ENCODE peak calls at places on chromosomes 4 and X, in nine cellular contexts. X, C, K, D, J, N, Q, I and L are unnamed samples.

GRCh38 chr4:177673980-177674504 is 231.8 kb upstream of the AGA start:
- DNase-seq in Q (peak), J (peak), N (no peak), X (no peak), I (no peak), C (no peak), K (no peak), D (no peak), L (no peak)

GRCh38 chr4:86556791-86557415 is 37.2 kb upstream of the PTPN13 start:
- DNase-seq in X (no peak), Q (no peak), D (no peak), N (no peak), K (no peak), C (no peak), J (no peak), I (no peak), L (no peak)

GRCh38 chr4:7192252-7193039 is at the start of gene SORCS2:
- DNase-seq in J (no peak), K (peak), X (peak), I (peak), C (peak), Q (peak), D (no peak), N (peak), L (peak)

GRCh38 chrX:39705299-39705698 is 392.5 kb downstream of the BCOR start:
- DNase-seq in I (peak), Q (peak), K (peak), X (peak), C (peak), D (peak), J (peak), N (peak), L (no peak)

GRCh38 chr4:78707268-78707667 is 68.9 kb upstream of the BMP2K start:
- DNase-seq in C (no peak), I (no peak), N (no peak), D (no peak), K (no peak), Q (no peak), X (no peak), J (no peak), L (no peak)

GRCh38 chrX:44344194-44344593 is 722 bp upstream of the EFHC2 start:
- DNase-seq in I (peak), Q (peak), D (no peak), J (no peak), C (peak), N (peak), K (no peak), X (no peak), L (no peak)

GRCh38 chr4:68570122-68570507 is 6.0 kb downstream of the UGT2B17 start:
- DNase-seq in K (no peak), N (no peak), X (no peak), I (no peak), D (peak), Q (no peak), J (no peak), C (no peak), L (no peak)

GRCh38 chr4:165383757-165384156 is 4.9 kb downstream of the CPE start:
- DNase-seq in C (no peak), I (no peak), J (no peak), X (no peak), Q (no peak), D (no peak), K (no peak), N (no peak), L (no peak)

GRCh38 chrX:19991350-19991718 is 473 bp upstream of the BCLAF3 start:
- DNase-seq in K (peak), N (no peak), J (no peak), Q (no peak), X (no peak), I (no peak), C (no peak), D (no peak), L (no peak)

GRCh38 chr4:127501103-127501502 is 131.7 kb upstream of the INTU start:
- DNase-seq in Q (no peak), X (no peak), J (no peak), N (no peak), K (peak), C (no peak), D (no peak), I (no peak), L (no peak)

GRCh38 chr4:176789955-176790354 is 2.8 kb downstream of the VEGFC start:
- DNase-seq in X (no peak), Q (peak), D (peak), N (no peak), C (no peak), J (peak), I (no peak), K (peak), L (peak)

GRCh38 chr4:3047464-3048286 is 26.7 kb downstream of the HTT-AS start:
- DNase-seq in D (no peak), K (peak), I (peak), X (peak), J (peak), Q (peak), N (peak), C (peak), L (peak)

GRCh38 chrX:107729558-107730297 is 45.9 kb downstream of the TSC22D3 start:
- DNase-seq in C (no peak), K (no peak), N (peak), I (peak), D (no peak), X (no peak), Q (peak), J (no peak), L (no peak)

GRCh38 chrX:123807825-123808416 is 51.9 kb upstream of the XIAP start:
- DNase-seq in X (no peak), Q (no peak), D (no peak), J (no peak), N (no peak), C (no peak), K (peak), I (no peak), L (no peak)

GRCh38 chr4:2934077-2934812 is 29.0 kb downstream of the NOP14 start:
- DNase-seq in C (peak), Q (peak), X (peak), I (peak), D (no peak), K (peak), J (no peak), N (peak), L (peak)

GRCh38 chr4:148445071-148445902 is 3.1 kb upstream of the NR3C2 start:
- DNase-seq in X (no peak), C (peak), N (peak), D (no peak), K (no peak), J (no peak), I (peak), Q (peak), L (peak)

DNA sequence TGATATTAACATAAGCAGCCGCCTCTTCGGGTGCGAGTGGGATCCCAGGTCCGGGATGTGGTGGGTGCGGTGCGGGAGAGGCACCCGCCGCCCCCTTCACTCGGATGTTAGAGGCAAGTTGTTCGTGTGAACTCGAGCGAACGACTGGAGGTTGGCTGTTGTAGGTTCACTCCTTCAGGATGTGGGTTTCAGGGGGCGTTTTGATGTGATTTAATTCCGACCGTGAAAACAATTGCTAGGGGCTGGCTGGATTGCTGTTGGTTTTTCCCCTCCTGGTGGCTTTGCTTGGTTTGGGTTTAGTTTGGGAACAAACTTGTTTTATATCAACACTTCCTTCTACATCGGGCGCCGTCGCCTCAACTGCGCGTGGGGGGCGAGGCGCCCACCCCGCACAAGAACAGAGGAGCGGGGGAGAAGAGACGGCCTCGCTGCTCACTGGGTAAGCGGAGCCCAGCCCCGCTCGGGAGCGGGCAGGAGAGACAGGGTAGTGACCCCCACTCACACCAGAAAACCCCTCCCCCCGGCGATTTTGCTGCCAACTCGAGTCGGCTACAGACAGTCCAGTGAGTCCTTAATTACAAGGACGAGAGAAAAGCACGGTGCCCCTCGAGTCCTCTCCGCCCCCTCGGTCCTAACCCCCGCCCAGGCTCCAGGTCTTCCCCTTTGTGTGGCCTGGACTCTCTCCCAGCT is 3.0 kb upstream of the LEF1 start:
- DNase-seq in D (no peak), N (no peak), C (peak), J (no peak), K (no peak), I (no peak), X (no peak), Q (peak), L (no peak)
- H3K4me3 ChIP-seq in D (peak), N (no peak), C (peak), J (no peak), K (no peak), I (no peak), X (no peak), Q (peak), L (no peak)

GRCh38 chr4:173525118-173526033 is 4.7 kb downstream of the HAND2 start:
- DNase-seq in C (no peak), Q (peak), N (no peak), X (no peak), K (no peak), J (no peak), D (no peak), I (no peak), L (no peak)

GRCh38 chr4:173526034-173526482 is 4.0 kb downstream of the HAND2 start:
- DNase-seq in J (no peak), D (no peak), C (no peak), N (no peak), K (no peak), X (no peak), Q (peak), I (no peak), L (no peak)

GRCh38 chr4:173528378-173529321 is 1.4 kb downstream of the HAND2 start:
- DNase-seq in D (no peak), X (no peak), J (no peak), N (no peak), Q (peak), C (no peak), I (peak), K (no peak), L (no peak)

GRCh38 chr4:173527103-173527876 is 2.7 kb downstream of the HAND2 start:
- DNase-seq in N (no peak), D (no peak), Q (peak), C (no peak), J (no peak), I (no peak), K (no peak), X (no peak), L (no peak)

DNA sequence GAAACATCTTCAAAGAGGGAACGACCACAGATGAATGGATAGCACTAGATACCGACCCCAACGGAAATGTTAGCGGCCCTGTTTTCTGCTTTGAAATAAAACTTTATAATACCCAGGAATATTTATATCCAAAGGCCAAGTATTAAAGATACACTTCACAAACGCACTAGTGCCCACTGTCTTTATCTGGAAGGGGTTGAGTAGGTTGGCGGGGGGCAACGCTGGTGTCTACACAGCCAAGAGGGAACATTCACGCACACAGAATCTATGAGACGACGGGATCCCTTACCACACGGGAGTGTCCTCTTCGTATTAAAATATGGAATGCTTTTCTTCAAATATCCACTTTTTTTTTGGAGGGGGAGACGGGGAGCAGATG is 3.3 kb downstream of the HAND2 start:
- DNase-seq in C (no peak), K (no peak), N (no peak), Q (peak), D (no peak), J (no peak), I (no peak), X (no peak), L (no peak)
- H3K4me3 ChIP-seq in C (peak), K (peak), N (no peak), Q (no peak), D (no peak), J (no peak), I (peak), X (no peak), L (no peak)

GRCh38 chr4:74228691-74229640 is 71.0 kb downstream of the MTHFD2L start:
- DNase-seq in X (peak), K (peak), J (peak), I (peak), C (peak), N (peak), D (no peak), Q (peak), L (peak)

GRCh38 chr4:74235135-74235534 is 73.1 kb upstream of the EPGN start:
- DNase-seq in C (no peak), K (no peak), D (no peak), I (no peak), N (no peak), J (no peak), X (no peak), Q (no peak), L (no peak)

DNA sequence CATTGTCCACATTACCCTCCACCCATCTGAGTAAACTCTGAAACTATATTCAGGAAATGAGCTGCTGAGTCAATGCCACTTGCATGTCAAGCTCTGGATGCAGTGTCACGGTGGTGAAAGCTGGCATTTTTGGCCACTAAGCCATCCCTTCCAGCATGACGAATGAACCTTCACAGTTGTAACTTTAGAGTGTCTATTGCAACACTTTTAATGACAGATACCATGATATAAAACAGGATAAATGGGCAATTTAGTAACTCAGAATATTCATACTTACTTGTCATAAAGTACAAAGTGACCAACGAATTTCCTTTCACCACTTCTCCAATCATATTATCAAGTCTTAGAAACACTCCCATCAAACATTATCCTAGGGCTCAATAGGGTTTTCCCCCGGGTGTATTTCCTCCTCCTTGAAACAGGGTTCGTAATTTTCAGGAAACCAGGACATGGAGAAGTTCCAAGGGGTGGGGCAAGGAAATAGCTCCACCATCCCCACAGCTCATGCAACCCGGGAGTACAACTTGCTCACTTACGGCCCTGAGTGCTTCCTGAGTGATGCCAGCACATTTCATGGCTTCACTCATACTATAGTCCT is 73.1 kb downstream of the MTHFD2L start:
- DNase-seq in J (no peak), X (peak), I (no peak), Q (no peak), N (peak), K (peak), C (no peak), D (peak), L (no peak)
- H3K4me3 ChIP-seq in J (peak), X (no peak), I (no peak), Q (no peak), N (no peak), K (no peak), C (no peak), D (no peak), L (no peak)

GRCh38 chr4:65669008-65669971 is 999 bp downstream of the EPHA5 start:
- DNase-seq in D (no peak), C (no peak), X (no peak), J (no peak), Q (peak), N (no peak), I (peak), K (no peak), L (no peak)
- H3K4me3 ChIP-seq in D (peak), C (peak), X (peak), J (no peak), Q (peak), N (peak), I (no peak), K (no peak), L (no peak)

DNA sequence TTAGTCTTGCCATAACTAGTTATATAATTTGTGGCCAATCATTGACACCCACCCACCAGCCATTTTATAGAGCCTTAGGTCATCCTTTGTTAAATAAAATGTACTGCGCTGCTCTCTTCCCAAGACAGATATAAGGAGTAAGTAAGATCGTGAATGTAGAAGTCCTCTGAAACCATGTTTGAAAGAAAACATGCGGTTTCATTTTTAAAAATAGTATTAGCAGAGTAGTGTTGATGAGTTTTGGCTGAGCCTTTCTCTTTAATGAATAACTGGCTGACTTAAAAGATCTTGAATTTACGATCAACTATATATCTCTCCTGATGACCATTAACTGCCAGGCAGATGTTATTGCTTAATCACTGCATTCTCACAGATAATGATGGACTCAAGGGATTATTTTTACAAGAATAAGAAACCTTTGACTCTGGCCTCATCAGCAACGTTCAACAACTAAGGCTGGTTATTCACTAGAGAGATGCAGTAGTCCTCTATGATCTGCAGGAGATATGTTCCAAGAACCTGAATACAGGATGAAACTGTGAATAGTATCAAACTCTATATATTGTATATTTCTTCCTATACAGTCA is 81.0 kb downstream of the FAM13A start:
- DNase-seq in K (no peak), Q (no peak), N (no peak), C (no peak), I (no peak), D (no peak), X (no peak), J (no peak), L (no peak)
- H3K4me3 ChIP-seq in K (peak), Q (no peak), N (no peak), C (no peak), I (no peak), D (no peak), X (no peak), J (no peak), L (no peak)

GRCh38 chr4:183961772-183962171 is 56.7 kb downstream of the STOX2 start:
- DNase-seq in J (no peak), N (no peak), C (no peak), K (no peak), X (no peak), D (no peak), Q (no peak), I (no peak), L (no peak)
- H3K4me3 ChIP-seq in J (no peak), N (no peak), C (no peak), K (no peak), X (no peak), D (no peak), Q (no peak), I (no peak), L (no peak)

DNA sequence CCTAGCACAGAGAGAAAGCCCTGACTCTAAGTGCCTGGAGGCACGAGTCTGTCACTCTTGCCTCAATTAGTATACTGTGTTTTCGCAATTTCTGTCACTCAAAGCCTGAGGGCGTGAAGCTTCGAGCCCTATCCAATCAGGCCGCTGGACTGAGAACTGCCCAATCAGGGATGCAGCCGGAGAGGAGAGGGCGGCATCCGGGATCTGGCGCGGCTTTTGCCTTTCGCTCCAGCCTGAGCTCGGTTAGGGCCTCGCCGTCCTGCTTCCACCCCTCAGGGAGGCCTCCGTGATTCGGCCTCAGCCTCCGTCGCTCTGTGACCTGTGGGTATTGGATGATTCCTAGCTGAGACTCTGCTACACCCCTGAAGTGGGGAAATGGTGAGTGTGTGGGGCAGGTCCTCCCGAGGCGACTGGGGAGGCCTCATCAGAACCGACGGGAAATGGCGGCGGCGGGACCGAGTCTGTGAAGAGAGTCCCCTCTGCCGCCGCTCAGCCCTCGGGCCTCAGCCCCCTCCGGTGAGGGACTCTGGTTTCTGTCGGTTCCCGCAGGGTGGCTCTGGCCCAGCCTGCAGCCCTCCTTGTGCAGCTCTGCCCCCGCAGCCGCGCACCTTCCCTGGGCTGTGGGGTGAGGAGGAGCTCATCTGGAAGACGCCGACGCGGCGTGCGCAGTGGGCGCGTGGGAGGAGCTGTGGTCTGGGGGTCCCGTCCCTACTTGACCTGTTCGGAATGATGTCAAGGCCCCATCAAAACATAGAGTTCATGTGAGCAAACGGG is 48.5 kb downstream of the ZNF141 start:
- DNase-seq in D (no peak), N (no peak), I (no peak), Q (no peak), X (no peak), J (no peak), K (no peak), C (peak), L (no peak)
- H3K4me3 ChIP-seq in D (peak), N (no peak), I (no peak), Q (no peak), X (no peak), J (no peak), K (no peak), C (peak), L (no peak)

GRCh38 chr4:61837395-61837794 is 637.3 kb downstream of the ADGRL3 start:
- DNase-seq in X (no peak), Q (no peak), N (no peak), J (no peak), I (no peak), C (no peak), K (no peak), D (no peak), L (no peak)

GRCh38 chr4:61841710-61842109 is 641.6 kb downstream of the ADGRL3 start:
- DNase-seq in J (no peak), X (no peak), Q (no peak), K (no peak), N (no peak), D (no peak), I (no peak), C (no peak), L (no peak)

GRCh38 chr4:61838072-61838471 is 637.9 kb downstream of the ADGRL3 start:
- DNase-seq in I (no peak), K (no peak), Q (no peak), N (no peak), X (no peak), J (no peak), C (no peak), D (no peak), L (no peak)
- H3K4me3 ChIP-seq in I (no peak), K (no peak), Q (no peak), N (no peak), X (no peak), J (no peak), C (no peak), D (no peak), L (no peak)

GRCh38 chrX:47321978-47322377 is 48.4 kb upstream of the ZNF157 start:
- DNase-seq in K (no peak), X (no peak), D (no peak), N (no peak), C (no peak), Q (peak), J (no peak), I (peak), L (no peak)
- H3K4me3 ChIP-seq in K (no peak), X (no peak), D (no peak), N (no peak), C (no peak), Q (no peak), J (no peak), I (no peak), L (no peak)